ENCODE peak calls at places on chromosomes 2 and 18, in four cellular contexts. F is GM12878, C is body of pancreas, N is HCT116. P is an unnamed sample.

GRCh38 chr2:135797497-135798274 is 39.3 kb downstream of the LCT start:
- DNase-seq in N (peak), C (peak), F (peak), P (peak)

GRCh38 chr2:60469918-60470317 is 83.5 kb downstream of the BCL11A start:
- DNase-seq in C (no peak), N (no peak), F (no peak), P (no peak)

GRCh38 chr2:62402156-62402555 is 103.8 kb downstream of the TMEM17 start:
- DNase-seq in F (no peak), N (no peak), C (no peak), P (no peak)

GRCh38 chr18:10101293-10101701 is 187.5 kb downstream of the VAPA start:
- DNase-seq in C (no peak), F (no peak), N (no peak), P (peak)

GRCh38 chr18:63025251-63025710 is 294.3 kb downstream of the BCL2 start:
- DNase-seq in F (no peak), N (no peak), C (no peak), P (no peak)

GRCh38 chr2:15836134-15836941 is 104.0 kb upstream of the MYCN start:
- DNase-seq in C (no peak), N (no peak), F (no peak), P (no peak)

GRCh38 chr2:112614201-112614840 is 29.9 kb downstream of the CHCHD5 start:
- DNase-seq in N (no peak), C (no peak), F (no peak), P (no peak)

GRCh38 chr2:145094353-145094752 is 574.4 kb upstream of the ZEB2 start:
- DNase-seq in F (no peak), C (no peak), N (no peak), P (no peak)

GRCh38 chr2:150567771-150568278 is 80.4 kb upstream of the RND3 start:
- DNase-seq in F (no peak), N (no peak), C (no peak), P (no peak)

GRCh38 chr2:138521821-138522220 is 20.3 kb downstream of the SPOPL start:
- DNase-seq in C (no peak), F (no peak), N (no peak), P (no peak)

GRCh38 chr2:192194866-192195547 is at the start of gene TMEFF2:
- DNase-seq in C (peak), F (no peak), N (no peak), P (peak)

GRCh38 chr2:3605013-3605961 is 10.4 kb downstream of the COLEC11 start:
- DNase-seq in N (peak), F (no peak), C (peak), P (peak)

GRCh38 chr2:13201924-13202323 is 485.2 kb downstream of the TRIB2 start:
- DNase-seq in C (no peak), F (no peak), N (no peak), P (no peak)
- TF ChIP-seq CTCF in C (peak), F (no peak), N (no peak), P (no peak)

GRCh38 chr2:64645014-64645418 is 8.7 kb downstream of the SERTAD2 start:
- DNase-seq in N (no peak), F (no peak), C (peak), P (peak)
- H3K4me3 ChIP-seq in N (peak), F (peak), C (no peak), P (peak)

GRCh38 chr2:221572180-221572820 is at the start of gene EPHA4:
- DNase-seq in C (peak), N (peak), F (no peak), P (peak)
- TF ChIP-seq POLR2A in C (peak), N (no peak), F (no peak), P (peak)

GRCh38 chr2:31070339-31070738 is 67.9 kb downstream of the GALNT14 start:
- DNase-seq in N (no peak), F (no peak), C (no peak), P (no peak)
- TF ChIP-seq CTCF in N (no peak), F (no peak), C (no peak), P (no peak)

P was measured in adrenal gland.